ENCODE peak calls at places on chromosomes 2 and 18, in seven cellular contexts. B, Q, N, T, M, P and G are unnamed samples.

GRCh38 chr2:225793736-225794550 is 394.4 kb downstream of the NYAP2 start:
- DNase-seq in B (no peak), Q (no peak), N (no peak), T (no peak), M (no peak), P (no peak), G (no peak)

GRCh38 chr2:160241251-160242137 is 41.4 kb upstream of the ITGB6 start:
- DNase-seq in B (peak), Q (peak), N (no peak), T (no peak), M (no peak), P (peak), G (no peak)

GRCh38 chr2:238817382-238817781 is 30.5 kb upstream of the TWIST2 start:
- DNase-seq in B (no peak), Q (no peak), N (no peak), T (peak), M (no peak), P (no peak), G (no peak)

GRCh38 chr2:236684534-236685256 is 115.1 kb downstream of the ACKR3 start:
- DNase-seq in B (no peak), Q (no peak), N (no peak), T (peak), M (no peak), P (no peak), G (no peak)

GRCh38 chr2:170456914-170457313 is 258.2 kb upstream of the SP5 start:
- DNase-seq in B (no peak), Q (no peak), N (no peak), T (no peak), M (no peak), P (no peak), G (no peak)

GRCh38 chr2:62883629-62884028 is 167.0 kb upstream of the OTX1 start:
- DNase-seq in B (no peak), Q (no peak), N (no peak), T (no peak), M (no peak), P (no peak), G (no peak)

GRCh38 chr2:122079844-122080243 is 324.4 kb downstream of the TSN start:
- DNase-seq in B (no peak), Q (no peak), N (no peak), T (no peak), M (no peak), P (no peak), G (no peak)

GRCh38 chr2:230986520-230987136 is 9.3 kb upstream of the SPATA3 start:
- DNase-seq in B (no peak), Q (no peak), N (no peak), T (no peak), M (no peak), P (no peak), G (no peak)

GRCh38 chr2:190417045-190417842 is 9.1 kb downstream of the MFSD6 start:
- DNase-seq in B (no peak), Q (no peak), N (no peak), T (no peak), M (no peak), P (no peak), G (no peak)

GRCh38 chr2:9356336-9356735 is 67.0 kb downstream of the ITGB1BP1 start:
- DNase-seq in B (no peak), Q (no peak), N (no peak), T (no peak), M (no peak), P (no peak), G (no peak)

GRCh38 chr18:13191779-13192178 is 26.8 kb upstream of the LDLRAD4 start:
- DNase-seq in B (no peak), Q (no peak), N (no peak), T (peak), M (no peak), P (no peak), G (no peak)

GRCh38 chr2:240820607-240821428 is 799 bp upstream of the KIF1A start:
- DNase-seq in B (no peak), Q (no peak), N (no peak), T (peak), M (no peak), P (no peak), G (no peak)

GRCh38 chr18:25826377-25826776 is 264.0 kb downstream of the SS18 start:
- DNase-seq in B (no peak), Q (no peak), N (no peak), T (no peak), M (no peak), P (no peak), G (no peak)

GRCh38 chr2:21772624-21773023 is 648.9 kb downstream of the TDRD15 start:
- DNase-seq in B (peak), Q (no peak), N (peak), T (no peak), M (peak), P (peak), G (no peak)

GRCh38 chr18:49021433-49022129 is 70.8 kb upstream of the SMAD7 start:
- DNase-seq in B (peak), Q (peak), N (no peak), T (peak), M (no peak), P (no peak), G (peak)

GRCh38 chr18:63120541-63121059 is 199.0 kb downstream of the BCL2 start:
- DNase-seq in B (no peak), Q (no peak), N (no peak), T (no peak), M (no peak), P (no peak), G (no peak)

GRCh38 chr18:59853380-59853779 is 46.4 kb upstream of the PMAIP1 start:
- DNase-seq in B (no peak), Q (no peak), N (no peak), T (no peak), M (no peak), P (no peak), G (no peak)

GRCh38 chr2:219724628-219725027 is 97.2 kb downstream of the SLC4A3 start:
- DNase-seq in B (peak), Q (no peak), N (no peak), T (no peak), M (no peak), P (no peak), G (no peak)

GRCh38 chr2:183059561-183059960 is 19.0 kb upstream of the DUSP19 start:
- DNase-seq in B (peak), Q (no peak), N (peak), T (no peak), M (no peak), P (peak), G (no peak)

GRCh38 chr18:56799756-56800155 is 148.6 kb downstream of the WDR7 start:
- DNase-seq in B (no peak), Q (no peak), N (no peak), T (no peak), M (no peak), P (peak), G (no peak)

GRCh38 chr2:60555066-60555793 is 1.8 kb upstream of the BCL11A start:
- DNase-seq in B (peak), Q (no peak), N (no peak), T (peak), M (no peak), P (peak), G (peak)

GRCh38 chr2:41580806-41581205 is 467.0 kb upstream of the PKDCC start:
- DNase-seq in B (no peak), Q (no peak), N (no peak), T (no peak), M (no peak), P (no peak), G (no peak)

GRCh38 chr2:60227014-60227413 is 326.4 kb downstream of the BCL11A start:
- DNase-seq in B (no peak), Q (no peak), N (no peak), T (no peak), M (no peak), P (no peak), G (no peak)

GRCh38 chr2:239035361-239035814 is 187.5 kb downstream of the TWIST2 start:
- DNase-seq in B (peak), Q (no peak), N (no peak), T (peak), M (no peak), P (no peak), G (peak)

GRCh38 chr2:190847504-190848201 is 33.0 kb upstream of the GLS start:
- DNase-seq in B (no peak), Q (no peak), N (no peak), T (no peak), M (no peak), P (peak), G (no peak)

GRCh38 chr2:212531499-212531898 is 7.1 kb downstream of the ERBB4 start:
- DNase-seq in B (no peak), Q (no peak), N (no peak), T (no peak), M (no peak), P (no peak), G (no peak)

GRCh38 chr2:212530991-212531390 is 7.6 kb downstream of the ERBB4 start:
- DNase-seq in B (no peak), Q (no peak), N (no peak), T (no peak), M (no peak), P (no peak), G (no peak)

GRCh38 chr2:212530373-212530772 is 8.2 kb downstream of the ERBB4 start:
- DNase-seq in B (no peak), Q (no peak), N (no peak), T (no peak), M (no peak), P (no peak), G (no peak)

GRCh38 chr2:212526059-212526458 is 12.5 kb downstream of the ERBB4 start:
- DNase-seq in B (no peak), Q (no peak), N (no peak), T (no peak), M (no peak), P (no peak), G (no peak)

GRCh38 chr2:212528106-212528856 is 10.3 kb downstream of the ERBB4 start:
- DNase-seq in B (no peak), Q (no peak), N (no peak), T (no peak), M (no peak), P (no peak), G (no peak)
- TF ChIP-seq CTCF in B (no peak), Q (no peak), N (no peak), T (peak), M (no peak), P (no peak), G (peak)

DNA sequence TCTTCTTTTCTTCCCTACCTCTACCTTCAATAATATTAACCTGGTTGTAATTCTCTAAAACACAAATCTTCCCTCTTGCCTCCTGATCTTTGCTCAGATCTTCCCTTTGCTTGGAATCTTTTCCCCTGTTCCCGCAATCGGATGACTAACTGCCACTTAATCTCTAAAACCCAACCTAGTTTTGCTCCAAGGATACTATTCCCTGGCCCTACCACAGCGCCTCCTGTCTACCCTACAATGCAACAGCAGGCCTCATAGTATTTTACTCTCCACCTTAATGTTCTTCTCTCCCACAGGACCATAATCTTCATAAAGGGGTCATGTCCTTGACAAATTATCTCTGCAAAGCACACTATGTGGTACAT is 246.8 kb upstream of the TNP1 start:
- DNase-seq in B (peak), Q (peak), N (no peak), T (peak), M (no peak), P (peak), G (no peak)
- TF ChIP-seq CTCF in B (peak), Q (peak), N (peak), T (peak), M (peak), P (peak), G (no peak)

GRCh38 chr18:11309172-11309571 is 159.8 kb upstream of the PIEZO2 start:
- DNase-seq in B (peak), Q (no peak), N (no peak), T (peak), M (no peak), P (no peak), G (no peak)
- TF ChIP-seq CTCF in B (no peak), Q (no peak), N (peak), T (no peak), M (peak), P (peak), G (no peak)

GRCh38 chr2:148508878-148509702 is 135.5 kb upstream of the EPC2 start:
- DNase-seq in B (peak), Q (peak), N (peak), T (peak), M (peak), P (peak), G (peak)

GRCh38 chr2:148507970-148508369 is 136.6 kb upstream of the EPC2 start:
- DNase-seq in B (no peak), Q (no peak), N (no peak), T (peak), M (no peak), P (no peak), G (no peak)

GRCh38 chr2:148513425-148513824 is 131.1 kb upstream of the EPC2 start:
- DNase-seq in B (no peak), Q (no peak), N (no peak), T (no peak), M (no peak), P (no peak), G (no peak)

GRCh38 chr2:148511883-148512282 is 132.7 kb upstream of the EPC2 start:
- DNase-seq in B (no peak), Q (no peak), N (no peak), T (no peak), M (no peak), P (no peak), G (no peak)

DNA sequence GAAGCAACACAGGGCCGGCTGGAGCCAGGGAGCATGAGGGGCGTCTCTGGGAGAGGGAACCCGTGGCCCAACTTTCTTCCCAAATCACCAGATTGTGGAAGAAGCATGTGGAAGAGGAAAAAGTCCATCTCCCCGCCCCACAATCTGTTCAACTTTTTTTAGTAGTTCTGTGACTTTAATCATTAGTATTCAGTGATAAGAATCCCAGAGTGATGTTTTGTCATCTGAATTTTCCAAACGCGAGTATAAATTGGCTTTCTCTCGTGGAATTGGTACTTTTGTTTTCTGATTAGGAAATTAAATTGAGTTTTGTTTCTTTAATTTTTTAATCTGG is 134.9 kb upstream of the EPC2 start:
- DNase-seq in B (no peak), Q (no peak), N (no peak), T (no peak), M (no peak), P (no peak), G (no peak)
- TF ChIP-seq CTCF in B (no peak), Q (no peak), N (no peak), T (no peak), M (no peak), P (no peak), G (no peak)

GRCh38 chr2:68093634-68094033 is 30.8 kb upstream of the C1D start:
- DNase-seq in B (no peak), Q (no peak), N (no peak), T (no peak), M (no peak), P (no peak), G (no peak)

GRCh38 chr2:68086166-68086565 is 23.4 kb upstream of the C1D start:
- DNase-seq in B (no peak), Q (no peak), N (no peak), T (no peak), M (no peak), P (no peak), G (no peak)

GRCh38 chr2:68089961-68090360 is 27.2 kb upstream of the C1D start:
- DNase-seq in B (no peak), Q (no peak), N (no peak), T (no peak), M (no peak), P (no peak), G (no peak)

GRCh38 chr2:68091439-68092034 is 28.7 kb upstream of the C1D start:
- DNase-seq in B (no peak), Q (no peak), N (no peak), T (no peak), M (peak), P (no peak), G (no peak)

GRCh38 chr2:68088950-68089349 is 26.1 kb upstream of the C1D start:
- DNase-seq in B (no peak), Q (no peak), N (no peak), T (no peak), M (no peak), P (peak), G (no peak)
- TF ChIP-seq CTCF in B (no peak), Q (no peak), N (no peak), T (no peak), M (no peak), P (no peak), G (no peak)

GRCh38 chr2:191869178-191869577 is 22.3 kb upstream of the CAVIN2 start:
- DNase-seq in B (peak), Q (no peak), N (no peak), T (peak), M (no peak), P (no peak), G (no peak)

GRCh38 chr2:191866675-191867506 is 20.0 kb upstream of the CAVIN2 start:
- DNase-seq in B (peak), Q (no peak), N (peak), T (no peak), M (peak), P (peak), G (no peak)

GRCh38 chr2:191867507-191867847 is 20.6 kb upstream of the CAVIN2 start:
- DNase-seq in B (no peak), Q (no peak), N (no peak), T (no peak), M (no peak), P (no peak), G (no peak)

GRCh38 chr2:191869781-191870180 is 22.9 kb upstream of the CAVIN2 start:
- DNase-seq in B (no peak), Q (no peak), N (no peak), T (no peak), M (no peak), P (no peak), G (no peak)

DNA sequence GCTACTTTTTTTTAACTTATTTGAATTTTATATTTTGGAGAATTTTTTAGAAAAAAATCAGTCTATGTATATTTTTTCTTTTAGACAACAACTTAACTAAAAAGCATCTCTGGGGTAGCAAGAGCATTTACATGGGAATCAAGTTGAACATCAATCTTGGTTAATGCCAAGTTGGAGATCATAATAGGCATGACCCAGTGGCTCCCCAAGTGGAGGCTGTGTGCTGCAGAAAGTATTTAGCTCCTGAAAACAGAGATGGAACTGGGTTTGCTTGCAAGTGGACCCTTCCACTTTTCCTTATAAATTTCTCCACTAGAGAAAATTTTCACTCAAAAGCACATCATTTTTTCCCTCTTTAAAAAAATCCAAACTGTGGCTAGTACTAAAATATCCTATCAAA is 23.9 kb upstream of the CAVIN2 start:
- DNase-seq in B (no peak), Q (no peak), N (no peak), T (peak), M (no peak), P (no peak), G (no peak)
- TF ChIP-seq CTCF in B (peak), Q (peak), N (no peak), T (peak), M (no peak), P (peak), G (no peak)

DNA sequence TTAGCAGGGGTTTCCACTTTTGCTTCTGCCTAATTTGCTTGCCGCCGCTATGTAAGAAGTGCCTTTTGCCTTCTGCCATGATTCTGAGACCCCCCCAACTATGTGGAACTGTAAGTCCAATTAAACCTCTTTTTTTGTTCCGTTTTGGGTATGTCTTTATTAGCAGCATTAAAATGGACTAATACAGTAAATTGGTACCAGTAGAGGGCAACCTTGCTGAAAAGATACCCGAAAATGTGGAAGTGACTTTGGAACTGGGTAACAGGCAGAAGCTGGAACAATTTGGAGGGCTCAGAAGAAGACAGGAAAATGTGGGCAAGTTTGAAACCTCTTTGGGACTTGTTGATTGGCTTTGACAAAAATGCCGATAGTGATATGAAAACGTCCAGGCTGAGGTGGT is 216.1 kb upstream of the FSIP2 start:
- DNase-seq in B (no peak), Q (no peak), N (no peak), T (peak), M (no peak), P (no peak), G (no peak)
- TF ChIP-seq CTCF in B (no peak), Q (no peak), N (no peak), T (peak), M (no peak), P (no peak), G (no peak)